ENCODE peak calls at places on chromosomes 13 and 19, in ten cellular contexts. M is fibroblast of villous mesenchyme; C is EL; X is GM03348; H is left lung; D is activated naive CD4-positive, alpha-beta T cell treated with Interleukin-2 at 50 U/mL for 16 hours; L is CD8-positive, alpha-beta memory T cell; O is GM06990; W is stimulated activated effector memory CD8-positive, alpha-beta T cell treated with anti-CD3 and anti-CD28 coated beads, Interleukin-12 subunit alpha, Interleukin-12 subunit beta, amount 100 ng/mL, for 72 hours; N is NCI-H774. A is an unnamed sample.

GRCh38 chr13:97026759-97027555 is 32.7 kb upstream of the OXGR1 start:
- DNase-seq in O (no peak), C (no peak), M (no peak), W (no peak), H (no peak), D (no peak), N (no peak), L (no peak), X (no peak), A (no peak)

GRCh38 chr19:49153167-49153809 is 1.9 kb downstream of the HRC start:
- DNase-seq in X (no peak), M (no peak), O (no peak), N (no peak), W (no peak), L (no peak), H (no peak), D (no peak), C (no peak), A (no peak)

GRCh38 chr13:66520511-66521390 is 709.4 kb downstream of the PCDH9 start:
- DNase-seq in W (no peak), H (no peak), D (no peak), X (no peak), C (no peak), M (no peak), N (no peak), O (no peak), L (no peak), A (no peak)

GRCh38 chr13:29958476-29958875 is 108.1 kb upstream of the UBL3 start:
- DNase-seq in X (no peak), N (no peak), D (no peak), H (no peak), L (peak), M (no peak), W (no peak), C (no peak), O (no peak), A (no peak)

GRCh38 chr13:108705031-108705430 is 75.6 kb downstream of the MYO16 start:
- DNase-seq in W (no peak), N (no peak), C (no peak), H (no peak), M (no peak), O (no peak), D (no peak), X (no peak), L (no peak), A (no peak)

GRCh38 chr13:101152184-101152583 is 264.1 kb downstream of the NALCN start:
- DNase-seq in N (no peak), L (no peak), W (no peak), H (no peak), X (no peak), M (peak), O (no peak), D (no peak), C (no peak), A (no peak)

GRCh38 chr13:59633290-59633689 is 530.4 kb downstream of the DIAPH3 start:
- DNase-seq in X (no peak), W (no peak), M (no peak), N (no peak), L (no peak), D (no peak), O (no peak), C (no peak), H (no peak), A (no peak)

GRCh38 chr13:22198001-22198400 is 527.1 kb downstream of the FGF9 start:
- DNase-seq in M (no peak), O (no peak), H (no peak), N (no peak), X (peak), W (no peak), D (no peak), L (no peak), C (no peak), A (no peak)

GRCh38 chr19:38033658-38034150 is 126.7 kb downstream of the SIPA1L3 start:
- DNase-seq in O (peak), C (no peak), W (no peak), L (no peak), N (peak), D (no peak), H (no peak), M (no peak), X (no peak), A (no peak)

GRCh38 chr13:32443111-32443510 is 15.2 kb upstream of the N4BP2L1 start:
- DNase-seq in X (no peak), N (no peak), H (no peak), D (peak), L (peak), C (peak), W (no peak), M (peak), O (peak), A (no peak)

GRCh38 chr19:58305932-58306323 is 751 bp downstream of the ERVK3-1 start:
- DNase-seq in D (no peak), N (no peak), M (peak), O (no peak), X (no peak), C (peak), W (peak), H (no peak), L (no peak), A (no peak)

GRCh38 chr19:10554760-10555612 is 10.8 kb downstream of the KRI1 start:
- DNase-seq in O (no peak), D (no peak), C (no peak), W (no peak), X (no peak), L (no peak), H (no peak), N (no peak), M (no peak), A (no peak)

GRCh38 chr19:48644839-48645651 is 942 bp downstream of the CA11 start:
- DNase-seq in N (peak), L (peak), M (peak), X (peak), W (peak), H (peak), O (peak), D (peak), C (peak), A (no peak)

GRCh38 chr13:35888327-35888940 is 242.7 kb downstream of the DCLK1 start:
- DNase-seq in C (no peak), N (peak), H (no peak), X (no peak), D (no peak), M (no peak), O (no peak), L (no peak), W (no peak), A (no peak)

GRCh38 chr19:3020321-3020960 is 8.6 kb downstream of the TLE2 start:
- DNase-seq in L (no peak), D (no peak), O (no peak), H (no peak), W (no peak), C (no peak), N (no peak), M (no peak), X (no peak), A (no peak)

GRCh38 chr13:100506600-100507422 is 81.8 kb downstream of the GGACT start:
- DNase-seq in M (no peak), W (no peak), O (no peak), L (no peak), C (no peak), X (no peak), D (no peak), N (peak), H (no peak), A (no peak)

GRCh38 chr19:3186377-3186688 is 603 bp downstream of the NCLN start:
- DNase-seq in H (peak), X (no peak), L (no peak), O (no peak), M (peak), W (no peak), C (peak), N (no peak), D (no peak), A (no peak)

GRCh38 chr13:110157718-110158117 is 149.2 kb downstream of the COL4A1 start:
- DNase-seq in D (no peak), H (no peak), L (no peak), O (no peak), M (no peak), C (no peak), W (no peak), X (no peak), N (no peak), A (no peak)

GRCh38 chr19:49589391-49589790 is 1.6 kb upstream of the PRR12 start:
- DNase-seq in X (no peak), M (no peak), H (no peak), W (no peak), D (no peak), L (no peak), N (no peak), O (no peak), C (no peak), A (no peak)

GRCh38 chr19:37982655-37983054 is 75.6 kb downstream of the SIPA1L3 start:
- DNase-seq in O (no peak), N (no peak), M (no peak), X (no peak), D (no peak), H (no peak), C (no peak), W (no peak), L (no peak), A (no peak)

GRCh38 chr13:41587490-41587889 is 130.1 kb downstream of the RGCC start:
- DNase-seq in L (peak), D (peak), H (no peak), M (no peak), X (no peak), N (no peak), C (no peak), O (no peak), W (no peak), A (no peak)

GRCh38 chr19:19782783-19783182 is 38.8 kb downstream of the ZNF506 start:
- DNase-seq in O (no peak), H (no peak), M (no peak), D (peak), N (no peak), W (no peak), L (no peak), C (no peak), X (no peak), A (no peak)

GRCh38 chr13:103403814-103404213 is 337.6 kb upstream of the SLC10A2 start:
- DNase-seq in N (no peak), C (no peak), O (no peak), M (no peak), L (no peak), D (no peak), X (no peak), H (no peak), W (no peak), A (no peak)

GRCh38 chr13:40779796-40780285 is 8.9 kb upstream of the MRPS31 start:
- DNase-seq in W (no peak), X (no peak), C (no peak), N (no peak), D (no peak), H (no peak), M (no peak), L (no peak), O (no peak), A (no peak)

GRCh38 chr19:34254552-34255432 is at the start of gene GARRE1:
- DNase-seq in H (peak), O (peak), C (peak), X (peak), L (peak), W (peak), D (peak), N (peak), M (peak), A (no peak)

GRCh38 chr19:49847731-49848696 is 2.9 kb upstream of the PTOV1 start:
- DNase-seq in D (no peak), O (no peak), M (peak), L (no peak), X (peak), W (peak), N (no peak), H (peak), C (peak), A (peak)

GRCh38 chr19:21483589-21484170 is 21.7 kb upstream of the ZNF429 start:
- DNase-seq in W (peak), C (no peak), X (no peak), N (no peak), M (peak), L (no peak), H (peak), D (peak), O (peak), A (no peak)

A was measured in AG04450.